ENCODE peak calls at places on chromosomes 1 and 21, in ten cellular contexts. W is Panc1, D is SJSA1, J is bronchial epithelial cell, E is fibroblast of mammary gland, Z is Peyer's patch, H is IMR-90, M is psoas muscle, O is uterus, F is dorsolateral prefrontal cortex. Y is an unnamed sample.
A peak's percentile ranks its signal among the peaks of the same experiment; 100 is the strongest.

GRCh38 chr1:57017717-57018116 is 51.9 kb upstream of the C8B start:
- DNase-seq in W (no peak), D (no peak), J (no peak), E (peak; percentile 29), Z (no peak), H (no peak), M (no peak), O (no peak), F (no peak), Y (peak; percentile 1)

GRCh38 chr1:178048883-178049282 is 45.0 kb upstream of the RASAL2 start:
- DNase-seq in W (no peak), D (no peak), J (peak; percentile 69), E (no peak), Z (no peak), H (no peak), M (no peak), O (no peak), F (no peak), Y (no peak)

GRCh38 chr1:214192825-214193643 is 87.9 kb upstream of the SMYD2 start:
- DNase-seq in W (no peak), D (no peak), J (no peak), E (peak; percentile 79), Z (no peak), H (no peak), M (no peak), O (no peak), F (no peak), Y (peak; percentile 53)

GRCh38 chr1:54795100-54795665 is 5.9 kb downstream of the TTC22 start:
- DNase-seq in W (no peak), D (no peak), J (no peak), E (no peak), Z (no peak), H (no peak), M (peak; percentile 4), O (no peak), F (no peak), Y (no peak)

GRCh38 chr1:171403396-171403795 is 81.9 kb upstream of the PRRC2C start:
- DNase-seq in W (no peak), D (no peak), J (peak; percentile 49), E (peak; percentile 26), Z (no peak), H (no peak), M (no peak), O (no peak), F (no peak), Y (peak; percentile 29)

GRCh38 chr1:173122958-173123852 is 72.5 kb upstream of the TNFSF18 start:
- DNase-seq in W (peak; percentile 25), D (peak; percentile 72), J (peak; percentile 91), E (peak; percentile 95), Z (peak; percentile 29), H (peak; percentile 95), M (peak; percentile 77), O (peak; percentile 78), F (peak; percentile 39), Y (peak; percentile 94)

GRCh38 chr1:75083848-75084514 is 50.2 kb upstream of the LHX8 start:
- DNase-seq in W (no peak), D (peak; percentile 82), J (peak; percentile 28), E (no peak), Z (no peak), H (no peak), M (no peak), O (no peak), F (no peak), Y (no peak)

GRCh38 chr1:187877220-187877619 is 1048.5 kb downstream of the PLA2G4A start:
- DNase-seq in W (no peak), D (no peak), J (no peak), E (no peak), Z (no peak), H (no peak), M (no peak), O (no peak), F (no peak), Y (no peak)

GRCh38 chr21:20875741-20876140 is 122.5 kb upstream of the NCAM2 start:
- DNase-seq in W (no peak), D (no peak), J (no peak), E (no peak), Z (no peak), H (no peak), M (no peak), O (no peak), F (no peak), Y (no peak)

GRCh38 chr1:844472-845026 is 79.2 kb upstream of the SAMD11 start:
- DNase-seq in W (no peak), D (no peak), J (no peak), E (no peak), Z (no peak), H (no peak), M (no peak), O (no peak), F (no peak), Y (no peak)

GRCh38 chr1:165143437-165144065 is 213.0 kb downstream of the LMX1A start:
- DNase-seq in W (peak; percentile 12), D (no peak), J (peak; percentile 24), E (peak; percentile 7), Z (no peak), H (no peak), M (peak; percentile 67), O (no peak), F (no peak), Y (no peak)

GRCh38 chr1:31669433-31669785 is 24.7 kb upstream of the PEF1 start:
- DNase-seq in W (no peak), D (no peak), J (no peak), E (no peak), Z (no peak), H (no peak), M (no peak), O (no peak), F (no peak), Y (no peak)

GRCh38 chr1:23889074-23889473 is 21.0 kb upstream of the FUCA1 start:
- DNase-seq in W (no peak), D (no peak), J (no peak), E (no peak), Z (peak; percentile 51), H (no peak), M (no peak), O (no peak), F (no peak), Y (no peak)
- H3K4me3 ChIP-seq in W (no peak overlapping the region), D (no peak overlapping the region), J (no peak overlapping the region), E (no peak overlapping the region), Z (no peak overlapping the region), H (no peak overlapping the region), M (no peak overlapping the region), O (no peak overlapping the region), F (no peak overlapping the region), Y (no peak overlapping the region)

DNA sequence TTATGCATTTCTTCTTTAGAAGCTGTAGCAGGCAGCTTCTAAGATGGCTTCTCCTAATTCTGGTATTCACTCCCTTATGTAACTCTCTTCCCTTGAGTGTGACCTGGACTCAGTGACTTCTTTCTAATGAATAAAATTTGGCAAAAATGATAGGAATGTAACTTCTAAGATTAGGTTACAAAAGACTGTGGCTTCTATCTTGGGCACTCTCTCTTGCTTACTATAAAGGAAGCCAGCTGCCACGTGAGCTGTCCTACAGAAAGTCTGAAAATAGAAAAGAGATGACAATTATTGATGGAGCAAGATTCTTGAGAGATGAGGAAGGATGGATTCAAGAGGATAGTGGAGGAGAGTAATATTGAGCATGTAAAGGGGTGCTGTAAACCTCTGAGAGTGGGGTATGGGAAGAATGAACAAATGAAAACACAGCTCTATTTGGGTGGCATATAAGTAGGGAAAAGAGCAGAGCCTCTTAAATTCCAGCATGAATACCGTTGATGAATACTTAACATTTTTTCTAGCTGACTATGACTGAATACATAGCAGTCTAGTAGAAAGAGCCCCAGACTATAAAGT is 5.5 kb downstream of the TSEN15 start:
- DNase-seq in W (peak; percentile 58), D (peak; percentile 99), J (no peak), E (peak; percentile 49), Z (no peak), H (peak; percentile 90), M (no peak), O (no peak), F (no peak), Y (peak; percentile 80)
- H3K4me3 ChIP-seq in W (no peak overlapping the region), D (no peak overlapping the region), J (no peak overlapping the region), E (no peak overlapping the region), Z (no peak overlapping the region), H (no peak overlapping the region), M (no peak overlapping the region), O (no peak overlapping the region), F (no peak overlapping the region), Y (no peak overlapping the region)

GRCh38 chr1:209805341-209805781 is 581 bp downstream of the IRF6 start:
- DNase-seq in W (no peak), D (no peak), J (peak; percentile 24), E (no peak), Z (no peak), H (no peak), M (no peak), O (no peak), F (no peak), Y (no peak)
- H3K4me3 ChIP-seq in W (no peak overlapping the region), D (no peak overlapping the region), J (peak overlapping the region; percentile 95), E (no peak overlapping the region), Z (peak overlapping the region; percentile 39), H (no peak overlapping the region), M (peak overlapping the region; percentile 46), O (no peak overlapping the region), F (no peak overlapping the region), Y (no peak overlapping the region)

DNA sequence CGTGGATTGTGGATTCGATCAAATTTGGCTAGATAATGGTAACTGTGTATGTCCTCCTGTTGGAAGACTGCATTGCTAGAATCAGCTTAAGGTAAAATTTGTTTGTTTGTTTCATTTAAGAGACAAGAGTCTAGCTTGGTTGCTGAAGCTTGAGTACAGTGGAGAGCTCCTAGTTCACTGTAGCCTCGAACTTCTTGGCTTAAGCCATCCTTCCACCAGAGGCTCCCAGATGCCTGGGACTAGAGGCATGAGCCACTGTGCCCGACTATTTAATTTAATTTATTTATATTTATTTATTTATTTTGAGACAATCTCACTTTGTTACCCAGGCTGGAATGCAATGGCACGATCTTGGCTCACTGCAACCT is 1.5 kb downstream of the PHACTR4 start:
- DNase-seq in W (no peak), D (no peak), J (no peak), E (no peak), Z (no peak), H (no peak), M (no peak), O (no peak), F (no peak), Y (peak; percentile 5)
- H3K4me3 ChIP-seq in W (peak overlapping the region; percentile 84), D (peak overlapping the region; percentile 73), J (no peak overlapping the region), E (peak overlapping the region; percentile 87), Z (no peak overlapping the region), H (peak overlapping the region; percentile 66), M (peak overlapping the region; percentile 84), O (no peak overlapping the region), F (no peak overlapping the region), Y (no peak overlapping the region)

Y was measured in cardiac fibroblast.